ENCODE peak calls at places on chromosomes 1 and 21, in six cellular contexts. A, T, Z, P, I and D are unnamed samples.
A peak's percentile ranks its signal among the peaks of the same experiment; 100 is the strongest.

GRCh38 chr1:151540982-151541377 is 871 bp downstream of the TUFT1 start:
- DNase-seq in P (no peak), I (no peak), T (no peak), Z (no peak), A (no peak), D (no peak)

GRCh38 chr1:7644906-7645750 is 126.0 kb upstream of the VAMP3 start:
- DNase-seq in T (no peak), Z (no peak), A (peak; percentile 21), P (no peak), I (no peak), D (no peak)

GRCh38 chr1:115710859-115711624 is 57.5 kb downstream of the CASQ2 start:
- DNase-seq in T (no peak), P (no peak), I (no peak), A (no peak), Z (no peak), D (no peak)

GRCh38 chr1:85387781-85388180 is 77.2 kb downstream of the DDAH1 start:
- DNase-seq in T (no peak), A (no peak), P (no peak), Z (no peak), I (no peak), D (no peak)

GRCh38 chr1:150162862-150163706 is 13.4 kb downstream of the PLEKHO1 start:
- DNase-seq in T (peak; percentile 97), Z (peak; percentile 88), P (peak; percentile 99), I (peak; percentile 100), A (peak; percentile 70), D (peak; percentile 99)

GRCh38 chr1:150931773-150932172 is 5.6 kb downstream of the SETDB1 start:
- DNase-seq in A (no peak), P (no peak), T (no peak), I (peak; percentile 42), Z (no peak), D (peak; percentile 39)

GRCh38 chr1:211591980-211592493 is 13.1 kb upstream of the SLC30A1 start:
- DNase-seq in Z (no peak), T (peak; percentile 72), P (no peak), I (peak; percentile 85), A (peak; percentile 72), D (peak; percentile 71)

GRCh38 chr1:248804771-248805681 is 20.7 kb downstream of the SH3BP5L start:
- DNase-seq in Z (no peak), I (no peak), T (no peak), P (no peak), A (no peak), D (no peak)

GRCh38 chr1:244918422-244919319 is 54.3 kb upstream of the HNRNPU start:
- DNase-seq in Z (peak; percentile 48), A (no peak), P (no peak), I (no peak), T (no peak), D (no peak)

GRCh38 chr1:43436371-43436770 is 17.4 kb downstream of the HYI start:
- DNase-seq in T (no peak), Z (no peak), A (no peak), P (no peak), I (no peak), D (no peak)

GRCh38 chr1:234907585-234908457 is 220.8 kb downstream of the TOMM20 start:
- DNase-seq in Z (peak; percentile 1), A (no peak), I (peak; percentile 70), P (peak; percentile 59), T (peak; percentile 83), D (peak; percentile 67)

GRCh38 chr1:218350022-218350525 is 4.9 kb downstream of the TGFB2 start:
- DNase-seq in I (no peak), T (no peak), P (no peak), Z (no peak), A (no peak), D (no peak)

GRCh38 chr1:169009666-169010065 is 96.8 kb upstream of the ATP1B1 start:
- DNase-seq in P (no peak), A (no peak), Z (no peak), I (no peak), T (no peak), D (no peak)

GRCh38 chr1:5906116-5906515 is 86.1 kb downstream of the NPHP4 start:
- DNase-seq in A (no peak), Z (no peak), T (no peak), P (no peak), I (no peak), D (no peak)

GRCh38 chr1:176540428-176540827 is 77.5 kb downstream of the PAPPA2 start:
- DNase-seq in T (no peak), Z (no peak), I (no peak), P (no peak), A (no peak), D (no peak)

GRCh38 chr1:84386716-84387479 is 11.4 kb upstream of the DNASE2B start:
- DNase-seq in I (no peak), P (no peak), T (no peak), A (no peak), Z (no peak), D (peak; percentile 37)

GRCh38 chr1:38781872-38782617 is 77.5 kb downstream of the RRAGC start:
- DNase-seq in T (no peak), Z (no peak), P (no peak), A (no peak), I (no peak), D (no peak)

GRCh38 chr1:196305216-196305615 is 303.0 kb downstream of the KCNT2 start:
- DNase-seq in I (no peak), A (no peak), T (no peak), Z (no peak), P (no peak), D (no peak)

GRCh38 chr1:58446368-58446767 is 100.2 kb downstream of the OMA1 start:
- DNase-seq in I (no peak), T (no peak), P (no peak), Z (no peak), A (no peak), D (no peak)

GRCh38 chr1:11324562-11324961 is 51.6 kb downstream of the UBIAD1 start:
- DNase-seq in A (no peak), Z (no peak), T (no peak), I (no peak), P (no peak), D (no peak)

GRCh38 chr21:41715649-41716321 is 51.1 kb downstream of the RIPK4 start:
- DNase-seq in T (no peak), A (peak; percentile 90), I (no peak), Z (no peak), P (no peak), D (no peak)

GRCh38 chr21:34635307-34635706 is 20.4 kb upstream of the RCAN1 start:
- DNase-seq in A (no peak), Z (no peak), T (no peak), P (no peak), I (no peak), D (no peak)

GRCh38 chr1:75725861-75726361 is 1.4 kb downstream of the ACADM start:
- DNase-seq in T (no peak), P (no peak), Z (no peak), A (no peak), I (no peak), D (no peak)

GRCh38 chr1:199522936-199523335 is 504.6 kb upstream of the NR5A2 start:
- DNase-seq in Z (no peak), A (no peak), P (no peak), I (peak; percentile 6), T (peak; percentile 28), D (peak; percentile 27)
- TF ChIP-seq CTCF in Z (no peak), A (no peak), P (no peak), I (no peak), T (no peak), D (no peak)

GRCh38 chr1:166876540-166876838 is 425 bp upstream of the TADA1 start:
- DNase-seq in P (no peak), Z (no peak), I (no peak), T (no peak), A (no peak), D (no peak)

GRCh38 chr1:166874464-166874863 is 1.6 kb downstream of the TADA1 start:
- DNase-seq in I (no peak), A (no peak), Z (no peak), P (no peak), T (no peak), D (no peak)

GRCh38 chr1:166870584-166870983 is 5.5 kb downstream of the TADA1 start:
- DNase-seq in T (no peak), Z (no peak), P (no peak), I (no peak), A (no peak), D (no peak)

GRCh38 chr1:166875302-166875733 is 746 bp downstream of the TADA1 start:
- DNase-seq in Z (no peak), A (no peak), P (no peak), T (no peak), I (no peak), D (no peak)

DNA sequence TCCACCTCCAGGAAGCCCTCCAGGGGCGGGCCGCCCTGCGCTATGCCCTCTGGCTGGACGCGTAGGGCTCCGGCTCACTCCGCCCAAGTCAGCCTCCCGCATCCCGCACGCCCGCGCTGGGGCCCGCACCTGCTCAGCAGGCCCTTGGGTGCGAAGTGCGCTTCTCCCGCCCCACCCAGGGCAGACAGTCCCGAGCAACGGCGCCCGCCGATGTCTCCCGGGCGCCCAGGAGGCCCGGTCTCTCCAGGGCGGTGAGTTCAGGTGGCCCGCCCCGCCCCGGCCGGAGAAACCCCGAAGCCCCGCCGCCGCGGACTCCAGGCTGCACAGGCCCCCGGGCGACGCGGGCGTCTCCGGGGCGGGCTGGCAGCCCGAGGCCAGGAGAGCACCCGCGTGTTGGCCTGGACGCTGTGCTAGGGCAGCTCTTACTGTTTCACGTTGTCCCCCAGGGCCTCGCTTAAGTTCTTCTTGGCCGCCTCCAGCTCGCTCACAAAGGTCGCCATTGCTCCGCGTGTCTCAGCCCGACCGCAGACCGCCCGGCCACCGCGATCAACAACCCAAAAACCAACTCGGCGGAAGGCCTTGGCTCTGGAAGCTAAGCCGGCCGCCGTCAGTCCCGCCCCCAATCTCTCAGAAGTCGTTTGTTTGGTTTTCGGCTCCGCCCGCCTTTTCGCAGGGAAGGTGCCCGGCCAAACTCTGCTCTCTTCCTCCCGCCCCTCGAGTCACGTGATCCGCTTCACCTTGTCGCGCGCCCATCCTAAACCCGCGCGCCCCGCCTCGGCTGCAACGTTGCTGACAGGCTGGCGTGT is at the start of gene TADA1:
- DNase-seq in I (peak; percentile 98), Z (peak; percentile 98), A (peak; percentile 94), P (peak; percentile 80), T (peak; percentile 88), D (peak; percentile 97)
- TF ChIP-seq CTCF in I (peak; percentile 2), Z (peak; percentile 47), A (no peak), P (no peak), T (no peak), D (no peak)

GRCh38 chr21:14300074-14300473 is 82.9 kb downstream of the HSPA13 start:
- DNase-seq in T (no peak), Z (no peak), I (no peak), P (no peak), A (no peak), D (no peak)
- TF ChIP-seq CTCF in T (no peak), Z (no peak), I (no peak), P (no peak), A (no peak), D (no peak)

GRCh38 chr1:100894622-100895539 is at the start of gene EXTL2:
- DNase-seq in A (peak; percentile 72), I (peak; percentile 80), P (no peak), Z (peak; percentile 90), T (no peak), D (peak; percentile 86)

GRCh38 chr1:100895540-100896480 is at the start of gene SLC30A7:
- DNase-seq in P (peak; percentile 36), Z (peak; percentile 92), T (peak; percentile 49), A (peak; percentile 87), I (peak; percentile 91), D (peak; percentile 91)

GRCh38 chr1:100892554-100892953 is 2.1 kb downstream of the EXTL2 start:
- DNase-seq in P (no peak), I (no peak), T (no peak), Z (no peak), A (no peak), D (no peak)

GRCh38 chr1:100893718-100894117 is 924 bp downstream of the EXTL2 start:
- DNase-seq in T (no peak), Z (no peak), P (no peak), I (no peak), A (no peak), D (no peak)

GRCh38 chr1:100891380-100891779 is 3.3 kb downstream of the EXTL2 start:
- DNase-seq in Z (no peak), T (no peak), P (no peak), I (no peak), A (no peak), D (no peak)
- TF ChIP-seq CTCF in Z (no peak), T (no peak), P (no peak), I (no peak), A (no peak), D (no peak)